ENCODE peak calls at places on chromosomes 6 and 20, in four cellular contexts. One of them, this sample, is unnamed.

GRCh38 chr6:170130201-170130621 is 160.7 kb downstream of the DLL1 start:
- DNase-seq in K562: no peak
- DNase-seq in HepG2: no peak
- DNase-seq in HCT116: no peak
- DNase-seq in this sample: no peak

GRCh38 chr6:36306365-36306764 is 30.3 kb downstream of the BNIP5 start:
- DNase-seq in K562: no peak
- DNase-seq in HepG2: no peak
- DNase-seq in HCT116: no peak
- DNase-seq in this sample: no peak

GRCh38 chr6:165721349-165721748 is 58.3 kb upstream of the PDE10A start:
- DNase-seq in K562: no peak
- DNase-seq in HepG2: no peak
- DNase-seq in HCT116: no peak
- DNase-seq in this sample: no peak

GRCh38 chr6:5645275-5645674 is 361.4 kb downstream of the NRN1 start:
- DNase-seq in K562: no peak
- DNase-seq in HepG2: no peak
- DNase-seq in HCT116: no peak
- DNase-seq in this sample: peak

GRCh38 chr20:62795023-62795761 is 1.1 kb upstream of the MRGBP start:
- DNase-seq in K562: peak
- DNase-seq in HepG2: peak
- DNase-seq in HCT116: no peak
- DNase-seq in this sample: peak

GRCh38 chr20:10239954-10240353 is 21.3 kb downstream of the SNAP25 start:
- DNase-seq in K562: no peak
- DNase-seq in HepG2: peak
- DNase-seq in HCT116: no peak
- DNase-seq in this sample: no peak

GRCh38 chr20:40471261-40471629 is 217.8 kb downstream of the MAFB start:
- DNase-seq in K562: peak
- DNase-seq in HepG2: no peak
- DNase-seq in HCT116: no peak
- DNase-seq in this sample: peak

GRCh38 chr6:113529191-113529590 is 328.0 kb upstream of the MARCKS start:
- DNase-seq in K562: no peak
- DNase-seq in HepG2: no peak
- DNase-seq in HCT116: no peak
- DNase-seq in this sample: no peak

GRCh38 chr6:14726816-14727493 is 518.9 kb upstream of the JARID2 start:
- DNase-seq in K562: no peak
- DNase-seq in HepG2: no peak
- DNase-seq in HCT116: no peak
- DNase-seq in this sample: no peak

GRCh38 chr6:3265671-3266070 is 6.9 kb downstream of the PSMG4 start:
- DNase-seq in K562: no peak
- DNase-seq in HepG2: no peak
- DNase-seq in HCT116: no peak
- DNase-seq in this sample: no peak

GRCh38 chr6:160069050-160069454 is 52.6 kb upstream of the SLC22A1 start:
- DNase-seq in K562: no peak
- DNase-seq in HepG2: no peak
- DNase-seq in HCT116: no peak
- DNase-seq in this sample: no peak

GRCh38 chr6:87575423-87575822 is 14.4 kb downstream of the RARS2 start:
- DNase-seq in K562: no peak
- DNase-seq in HepG2: no peak
- DNase-seq in HCT116: no peak
- DNase-seq in this sample: no peak

GRCh38 chr6:3460253-3460652 is 3.4 kb upstream of the SLC22A23 start:
- DNase-seq in K562: no peak
- DNase-seq in HepG2: no peak
- DNase-seq in HCT116: no peak
- DNase-seq in this sample: no peak

GRCh38 chr6:40988634-40989033 is 50.4 kb downstream of the UNC5CL start:
- DNase-seq in K562: no peak
- DNase-seq in HepG2: no peak
- DNase-seq in HCT116: no peak
- DNase-seq in this sample: no peak

GRCh38 chr6:43494766-43495165 is 15.4 kb downstream of the LRRC73 start:
- DNase-seq in K562: no peak
- DNase-seq in HepG2: no peak
- DNase-seq in HCT116: no peak
- DNase-seq in this sample: no peak

GRCh38 chr6:43497694-43498093 is 12.5 kb downstream of the LRRC73 start:
- DNase-seq in K562: no peak
- DNase-seq in HepG2: no peak
- DNase-seq in HCT116: no peak
- DNase-seq in this sample: no peak

GRCh38 chr6:43497129-43497396 is 13.1 kb downstream of the LRRC73 start:
- DNase-seq in K562: no peak
- DNase-seq in HepG2: no peak
- DNase-seq in HCT116: no peak
- DNase-seq in this sample: no peak

GRCh38 chr6:43495409-43495941 is 14.7 kb downstream of the LRRC73 start:
- DNase-seq in K562: no peak
- DNase-seq in HepG2: peak
- DNase-seq in HCT116: no peak
- DNase-seq in this sample: no peak

DNA sequence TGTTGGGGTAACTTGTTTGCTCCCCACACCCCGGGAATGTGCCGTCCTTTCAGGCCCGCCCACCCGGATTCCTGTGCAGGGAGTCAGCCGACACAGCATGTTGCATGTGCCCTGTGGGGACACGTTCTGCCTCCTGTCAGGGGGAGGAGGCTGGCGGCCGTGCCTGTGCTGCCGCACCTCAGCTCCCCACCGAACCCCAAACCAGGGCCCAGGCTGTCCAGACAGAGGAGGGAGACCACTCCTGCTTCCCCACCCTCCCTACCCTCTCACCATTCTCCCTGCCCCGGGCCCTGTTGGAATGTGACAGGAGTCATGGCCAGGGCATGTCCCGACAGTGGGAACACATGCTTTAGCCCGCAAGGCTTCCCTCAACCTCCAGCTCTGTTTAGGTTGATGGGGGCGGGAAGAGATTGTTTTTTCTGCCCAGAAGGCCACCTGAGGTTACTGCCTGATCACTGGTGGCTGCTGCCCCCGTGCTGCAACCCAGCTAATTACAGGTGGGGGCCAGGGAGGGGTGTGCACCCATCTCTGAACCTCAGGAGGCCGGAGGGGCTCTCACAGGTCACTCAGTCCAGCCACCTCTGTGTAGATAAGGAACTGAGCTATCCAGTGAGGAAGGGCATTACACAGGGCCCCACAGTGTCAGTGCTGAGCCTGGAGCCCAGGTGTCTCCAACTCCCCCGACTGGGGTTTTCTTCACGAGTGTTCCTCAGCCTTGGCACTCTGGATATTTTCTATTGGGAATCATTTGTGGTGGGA is 13.6 kb downstream of the LRRC73 start:
- DNase-seq in K562: peak
- DNase-seq in HepG2: peak
- DNase-seq in HCT116: no peak
- DNase-seq in this sample: peak
- TF ChIP-seq JUND in K562: no peak
- TF ChIP-seq JUND in HepG2: no peak
- TF ChIP-seq JUND in HCT116: no peak
- TF ChIP-seq JUND in this sample: no peak

GRCh38 chr20:41717464-41717863 is 99.3 kb upstream of the CHD6 start:
- DNase-seq in K562: peak
- DNase-seq in HepG2: no peak
- DNase-seq in HCT116: no peak
- DNase-seq in this sample: no peak
- TF ChIP-seq JUND in K562: no peak
- TF ChIP-seq JUND in HepG2: no peak
- TF ChIP-seq JUND in HCT116: no peak
- TF ChIP-seq JUND in this sample: no peak

GRCh38 chr20:31788578-31788977 is 30.6 kb upstream of the MYLK2 start:
- DNase-seq in K562: no peak
- DNase-seq in HepG2: no peak
- DNase-seq in HCT116: no peak
- DNase-seq in this sample: peak
- TF ChIP-seq JUND in K562: no peak
- TF ChIP-seq JUND in HepG2: no peak
- TF ChIP-seq JUND in HCT116: no peak
- TF ChIP-seq JUND in this sample: no peak

DNA sequence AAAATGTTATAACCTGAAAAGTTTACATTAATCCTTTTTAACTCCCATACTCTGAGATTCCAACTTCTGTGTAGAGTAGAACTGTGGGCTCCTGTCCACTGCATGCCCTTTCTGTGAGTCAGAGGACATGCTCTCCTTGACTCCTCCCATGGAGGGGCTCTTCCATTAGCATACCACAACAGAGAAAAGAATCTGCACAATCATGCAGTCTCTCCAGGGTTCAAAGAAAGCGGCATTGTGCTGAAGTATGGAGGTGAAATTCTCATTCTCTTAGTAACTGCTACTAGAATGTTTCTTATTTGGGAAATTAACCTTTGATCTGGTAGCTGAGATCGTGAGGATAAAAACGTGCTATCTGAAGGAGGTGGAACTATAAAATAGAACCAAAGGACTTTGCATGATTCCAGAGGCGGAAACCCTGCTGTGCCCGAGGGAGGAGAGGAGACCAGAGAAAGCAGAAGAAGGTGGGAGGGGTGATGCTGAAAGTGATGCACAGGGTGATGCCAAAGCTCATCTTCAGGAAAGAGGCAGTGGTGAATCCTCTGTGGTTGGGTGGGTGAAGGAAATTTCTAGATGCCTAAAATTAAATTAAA is 202.2 kb upstream of the PCSK2 start:
- DNase-seq in K562: no peak
- DNase-seq in HepG2: peak
- DNase-seq in HCT116: peak
- DNase-seq in this sample: no peak
- TF ChIP-seq JUND in K562: no peak
- TF ChIP-seq JUND in HepG2: no peak
- TF ChIP-seq JUND in HCT116: no peak
- TF ChIP-seq JUND in this sample: no peak

GRCh38 chr6:168574699-168575195 is 133.8 kb downstream of the SMOC2 start:
- DNase-seq in K562: no peak
- DNase-seq in HepG2: no peak
- DNase-seq in HCT116: peak
- DNase-seq in this sample: no peak
- TF ChIP-seq JUND in K562: no peak
- TF ChIP-seq JUND in HepG2: no peak
- TF ChIP-seq JUND in HCT116: no peak
- TF ChIP-seq JUND in this sample: no peak

GRCh38 chr6:108497883-108498282 is 62.8 kb upstream of the FOXO3 start:
- DNase-seq in K562: peak
- DNase-seq in HepG2: peak
- DNase-seq in HCT116: peak
- DNase-seq in this sample: peak
- TF ChIP-seq JUND in K562: no peak
- TF ChIP-seq JUND in HepG2: no peak
- TF ChIP-seq JUND in HCT116: no peak
- TF ChIP-seq JUND in this sample: no peak

DNA sequence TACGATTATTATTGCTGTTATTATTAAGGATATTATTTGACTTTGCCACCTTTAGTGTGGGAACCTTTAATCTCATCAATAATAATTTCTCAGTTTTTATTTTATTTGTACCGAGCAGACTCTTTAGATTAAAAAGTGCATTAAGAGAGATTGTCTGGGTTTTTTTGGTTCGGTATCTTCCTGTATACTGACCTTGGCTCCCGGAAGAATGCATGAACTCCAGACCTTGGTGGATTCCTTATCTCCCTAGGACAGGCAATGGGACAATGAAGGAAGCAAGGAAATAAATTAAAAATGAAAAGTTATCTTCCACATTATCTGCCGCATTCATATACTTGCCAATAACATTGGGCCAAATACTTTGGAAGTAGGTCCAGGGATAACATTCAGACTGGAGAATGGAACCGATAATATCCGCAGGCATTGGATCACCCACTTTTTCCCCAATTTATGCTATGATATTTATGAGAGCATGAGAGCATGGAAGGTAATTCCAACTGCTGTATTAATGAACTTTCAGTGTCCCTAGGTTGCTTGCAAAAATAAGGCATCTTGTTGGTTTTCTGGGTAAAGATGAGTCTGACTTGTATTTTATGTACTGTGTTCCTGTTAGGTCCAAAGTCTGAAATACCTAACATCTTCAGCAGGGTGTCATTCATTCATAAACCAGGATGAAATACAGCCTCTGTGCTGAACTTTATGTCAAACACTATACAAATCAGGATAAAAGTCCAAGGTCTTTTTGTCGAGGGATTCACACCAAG is 232.1 kb downstream of the PLCB1 start:
- DNase-seq in K562: no peak
- DNase-seq in HepG2: peak
- DNase-seq in HCT116: no peak
- DNase-seq in this sample: no peak
- TF ChIP-seq JUND in K562: no peak
- TF ChIP-seq JUND in HepG2: no peak
- TF ChIP-seq JUND in HCT116: no peak
- TF ChIP-seq JUND in this sample: no peak

DNA sequence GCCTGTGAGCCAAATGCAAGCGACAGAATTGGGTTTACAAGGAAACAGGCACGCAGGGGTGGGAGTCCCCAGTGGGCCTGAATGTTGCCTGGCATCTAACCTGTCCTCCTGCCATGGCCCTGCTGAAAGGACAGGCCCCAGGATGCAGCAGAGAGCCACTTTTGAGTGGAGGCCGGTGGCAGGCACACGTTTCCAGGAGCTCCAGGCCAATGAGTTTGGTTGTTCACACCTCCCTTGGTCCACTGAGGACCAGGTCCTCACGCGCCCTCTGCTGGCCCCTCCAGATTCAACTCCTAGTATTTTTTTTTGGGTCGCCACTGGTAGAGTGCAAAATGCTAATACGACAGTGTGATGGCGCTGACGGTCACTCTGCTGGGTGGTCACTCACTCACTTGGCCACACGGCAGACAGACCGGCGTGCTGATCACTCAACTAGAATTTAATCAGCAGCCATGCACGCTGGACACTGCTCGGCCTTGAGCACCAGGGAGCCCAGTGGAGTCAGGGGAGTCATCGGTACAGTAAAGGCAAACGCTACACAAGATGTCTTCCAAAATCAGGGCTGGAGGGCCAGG is 81.7 kb upstream of the NFATC2 start:
- DNase-seq in K562: peak
- DNase-seq in HepG2: peak
- DNase-seq in HCT116: peak
- DNase-seq in this sample: peak
- TF ChIP-seq JUND in K562: no peak
- TF ChIP-seq JUND in HepG2: no peak
- TF ChIP-seq JUND in HCT116: no peak
- TF ChIP-seq JUND in this sample: no peak

This sample was measured in T47D.